ENCODE peak calls at places on chromosomes 2 and 18, in six cellular contexts. V is spleen, Q is IMR-90, E is suprapubic skin, N is A549, K is adrenal gland. O is an unnamed sample.

GRCh38 chr2:118013221-118013723 is 598 bp downstream of the CCDC93 start:
- DNase-seq in V (peak; percentile 94), Q (no peak), E (peak; percentile 85), N (no peak), K (peak; percentile 77), O (peak; percentile 23)

GRCh38 chr18:3758531-3758930 is 308.6 kb downstream of the TGIF1 start:
- DNase-seq in V (no peak), Q (peak; percentile 77), E (no peak), N (peak; percentile 64), K (no peak), O (no peak)

GRCh38 chr2:211591456-211591855 is 947.1 kb downstream of the ERBB4 start:
- DNase-seq in V (no peak), Q (no peak), E (no peak), N (no peak), K (no peak), O (no peak)

GRCh38 chr18:48739266-48740067 is 200.6 kb downstream of the CTIF start:
- DNase-seq in V (no peak), Q (no peak), E (no peak), N (no peak), K (no peak), O (no peak)

GRCh38 chr2:59025157-59025757 is 784.1 kb upstream of the FANCL start:
- DNase-seq in V (peak; percentile 76), Q (peak; percentile 26), E (no peak), N (peak; percentile 34), K (peak; percentile 52), O (no peak)

GRCh38 chr18:80200932-80201672 is 46.2 kb downstream of the PARD6G start:
- DNase-seq in V (no peak), Q (no peak), E (no peak), N (no peak), K (no peak), O (peak; percentile 82)

GRCh38 chr2:45882707-45883106 is 231.2 kb downstream of the PRKCE start:
- DNase-seq in V (no peak), Q (no peak), E (no peak), N (no peak), K (no peak), O (peak; percentile 90)

GRCh38 chr2:54574107-54574859 is 118.2 kb downstream of the SPTBN1 start:
- DNase-seq in V (no peak), Q (peak; percentile 60), E (no peak), N (peak; percentile 88), K (peak; percentile 83), O (no peak)

GRCh38 chr2:225270861-225271260 is 128.6 kb upstream of the NYAP2 start:
- DNase-seq in V (no peak), Q (peak; percentile 53), E (no peak), N (peak; percentile 73), K (peak; percentile 29), O (no peak)

GRCh38 chr2:201267278-201268030 is 7.1 kb downstream of the CASP8 start:
- DNase-seq in V (no peak), Q (no peak), E (no peak), N (no peak), K (no peak), O (no peak)

GRCh38 chr2:133287709-133288108 is 280.6 kb downstream of the NCKAP5 start:
- DNase-seq in V (no peak), Q (peak; percentile 96), E (no peak), N (no peak), K (no peak), O (no peak)

GRCh38 chr2:120489023-120489422 is 143.1 kb downstream of the INHBB start:
- DNase-seq in V (peak; percentile 37), Q (no peak), E (no peak), N (no peak), K (no peak), O (no peak)

GRCh38 chr2:235049719-235050118 is 97.9 kb downstream of the SH3BP4 start:
- DNase-seq in V (peak; percentile 71), Q (no peak), E (peak; percentile 73), N (no peak), K (peak; percentile 13), O (peak; percentile 80)

GRCh38 chr2:232901711-232902578 is 31.9 kb downstream of the SNORC start:
- DNase-seq in V (no peak), Q (peak; percentile 94), E (peak; percentile 61), N (peak; percentile 84), K (peak; percentile 91), O (no peak)

GRCh38 chr2:102788880-102789250 is 27.0 kb downstream of the TMEM182 start:
- DNase-seq in V (no peak), Q (no peak), E (no peak), N (no peak), K (no peak), O (no peak)

GRCh38 chr18:73768043-73768442 is 379.6 kb downstream of the FBXO15 start:
- DNase-seq in V (no peak), Q (no peak), E (no peak), N (no peak), K (no peak), O (no peak)

GRCh38 chr18:31487251-31488015 is 10.5 kb upstream of the DSG2 start:
- DNase-seq in V (no peak), Q (peak; percentile 88), E (no peak), N (peak; percentile 72), K (no peak), O (no peak)

GRCh38 chr2:173750332-173750731 is 214.8 kb downstream of the SP3 start:
- DNase-seq in V (no peak), Q (peak; percentile 25), E (no peak), N (no peak), K (no peak), O (no peak)

GRCh38 chr2:234968633-234969328 is 17.0 kb downstream of the SH3BP4 start:
- DNase-seq in V (peak; percentile 44), Q (no peak), E (no peak), N (no peak), K (no peak), O (no peak)

GRCh38 chr2:56040189-56040588 is 116.6 kb upstream of the EFEMP1 start:
- DNase-seq in V (no peak), Q (no peak), E (no peak), N (no peak), K (no peak), O (no peak)

GRCh38 chr2:67463810-67464209 is 66.7 kb downstream of the ETAA1 start:
- DNase-seq in V (no peak), Q (peak; percentile 67), E (no peak), N (peak; percentile 74), K (no peak), O (peak; percentile 43)

GRCh38 chr18:76450912-76451421 is 44.1 kb downstream of the ZNF516 start:
- DNase-seq in V (peak; percentile 84), Q (peak; percentile 72), E (peak; percentile 87), N (no peak), K (peak; percentile 62), O (no peak)

GRCh38 chr2:209189893-209190292 is 234.0 kb upstream of the MAP2 start:
- DNase-seq in V (no peak), Q (no peak), E (no peak), N (no peak), K (no peak), O (no peak)

GRCh38 chr2:134470561-134471168 is 216.8 kb downstream of the MGAT5 start:
- DNase-seq in V (no peak), Q (no peak), E (no peak), N (no peak), K (no peak), O (peak; percentile 62)

DNA sequence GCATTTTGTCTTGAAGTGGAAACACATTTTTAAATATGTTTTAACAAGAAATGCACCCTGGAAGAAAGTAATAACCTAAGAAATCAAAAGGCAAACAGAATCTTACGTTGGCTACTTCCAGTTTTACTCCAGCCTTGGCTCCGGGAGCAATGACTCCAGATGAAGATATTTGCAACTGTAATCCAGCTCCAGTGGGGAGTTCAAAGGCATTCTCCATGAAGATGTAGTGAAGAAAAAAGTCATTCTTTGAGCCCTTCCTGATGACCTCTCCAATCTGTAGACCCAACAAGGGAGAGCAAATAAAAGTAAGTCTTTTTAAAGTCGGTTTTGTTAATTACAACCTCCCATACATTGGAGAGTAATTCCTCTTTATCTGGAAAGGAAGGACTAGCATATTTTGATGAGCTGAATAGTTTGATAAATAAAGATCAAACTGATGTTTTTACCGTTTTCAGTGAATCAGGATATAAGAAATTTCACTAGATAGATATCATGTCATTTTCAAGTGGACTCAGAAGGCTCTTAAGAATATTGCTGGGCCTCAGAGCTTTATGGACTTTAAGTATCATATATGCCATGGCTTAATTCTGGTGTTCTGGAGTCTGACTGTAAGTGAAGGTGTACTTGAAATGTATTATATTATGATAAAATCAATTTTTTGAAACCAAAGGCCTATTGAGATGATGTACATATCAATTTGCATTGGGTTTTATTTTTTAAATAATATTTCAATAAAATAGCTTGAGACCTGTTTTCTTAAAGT is 20.3 kb downstream of the APOB start:
- DNase-seq in V (no peak), Q (no peak), E (no peak), N (no peak), K (no peak), O (no peak)
- TF ChIP-seq POLR2A in V (no peak), Q (no peak), E (no peak), N (no peak), K (no peak), O (no peak)

GRCh38 chr2:69790601-69790959 is 38.9 kb upstream of the GMCL1 start:
- DNase-seq in V (no peak), Q (no peak), E (no peak), N (no peak), K (no peak), O (no peak)
- H3K4me3 ChIP-seq in V (peak overlapping the region; percentile 42), Q (no peak overlapping the region), E (no peak overlapping the region), N (no peak overlapping the region), K (no peak overlapping the region), O (no peak overlapping the region)

GRCh38 chr2:71888741-71889445 is 258.8 kb downstream of the CYP26B1 start:
- DNase-seq in V (no peak), Q (peak; percentile 30), E (no peak), N (no peak), K (peak; percentile 6), O (peak; percentile 10)
- TF ChIP-seq CTCF in V (no peak), Q (no peak), E (no peak), N (no peak), K (no peak), O (no peak)

GRCh38 chr2:37672104-37672869 is 845 bp upstream of the CDC42EP3 start:
- DNase-seq in V (peak; percentile 92), Q (peak; percentile 88), E (peak; percentile 81), N (peak; percentile 94), K (peak; percentile 75), O (peak; percentile 93)
- TF ChIP-seq POLR2A in V (no peak), Q (no peak), E (no peak), N (no peak), K (peak; percentile 35), O (no peak)